ENCODE peak calls at places on chromosomes 3 and 15, in four cellular contexts. One of them, this sample, is unnamed.

GRCh38 chr3:120561251-120562045 is 34.7 kb upstream of the NDUFB4 start:
- DNase-seq in ovary: peak
- DNase-seq in A549: no peak
- DNase-seq in prostate gland: peak
- DNase-seq in this sample: no peak

GRCh38 chr15:40192942-40193341 is 32.1 kb downstream of the BUB1B start:
- DNase-seq in ovary: no peak
- DNase-seq in A549: no peak
- DNase-seq in prostate gland: no peak
- DNase-seq in this sample: no peak

GRCh38 chr3:95971573-95971972 is 842.8 kb upstream of the EPHA6 start:
- DNase-seq in ovary: no peak
- DNase-seq in A549: no peak
- DNase-seq in prostate gland: no peak
- DNase-seq in this sample: no peak

GRCh38 chr15:71125831-71126453 is 10.7 kb downstream of the THSD4 start:
- DNase-seq in ovary: no peak
- DNase-seq in A549: peak
- DNase-seq in prostate gland: no peak
- DNase-seq in this sample: no peak

GRCh38 chr15:53830707-53831386 is 71.4 kb upstream of the WDR72 start:
- DNase-seq in ovary: no peak
- DNase-seq in A549: no peak
- DNase-seq in prostate gland: no peak
- DNase-seq in this sample: no peak

GRCh38 chr3:149954812-149955211 is 15.9 kb downstream of the PFN2 start:
- DNase-seq in ovary: no peak
- DNase-seq in A549: no peak
- DNase-seq in prostate gland: no peak
- DNase-seq in this sample: no peak

GRCh38 chr15:39720721-39721611 is 61.7 kb downstream of the FSIP1 start:
- DNase-seq in ovary: no peak
- DNase-seq in A549: no peak
- DNase-seq in prostate gland: no peak
- DNase-seq in this sample: peak

GRCh38 chr3:46500631-46501377 is 3.0 kb downstream of the RTP3 start:
- DNase-seq in ovary: no peak
- DNase-seq in A549: no peak
- DNase-seq in prostate gland: no peak
- DNase-seq in this sample: no peak

GRCh38 chr3:134864644-134865043 is 69.6 kb downstream of the EPHB1 start:
- DNase-seq in ovary: no peak
- DNase-seq in A549: no peak
- DNase-seq in prostate gland: no peak
- DNase-seq in this sample: no peak

GRCh38 chr3:31081031-31081662 is 186.7 kb upstream of the GADL1 start:
- DNase-seq in ovary: no peak
- DNase-seq in A549: no peak
- DNase-seq in prostate gland: no peak
- DNase-seq in this sample: no peak

GRCh38 chr15:79221696-79222095 is 60.8 kb upstream of the ANKRD34C start:
- DNase-seq in ovary: no peak
- DNase-seq in A549: no peak
- DNase-seq in prostate gland: no peak
- DNase-seq in this sample: no peak

GRCh38 chr3:12323237-12323636 is 34.4 kb downstream of the PPARG start:
- DNase-seq in ovary: no peak
- DNase-seq in A549: no peak
- DNase-seq in prostate gland: no peak
- DNase-seq in this sample: no peak

GRCh38 chr3:135865554-135865953 is 100.0 kb upstream of the PPP2R3A start:
- DNase-seq in ovary: no peak
- DNase-seq in A549: no peak
- DNase-seq in prostate gland: no peak
- DNase-seq in this sample: no peak

GRCh38 chr3:193974147-193974546 is 161.8 kb upstream of the HES1 start:
- DNase-seq in ovary: no peak
- DNase-seq in A549: no peak
- DNase-seq in prostate gland: no peak
- DNase-seq in this sample: no peak

GRCh38 chr15:99546436-99547100 is 19.2 kb upstream of the MEF2A start:
- DNase-seq in ovary: no peak
- DNase-seq in A549: no peak
- DNase-seq in prostate gland: no peak
- DNase-seq in this sample: no peak

GRCh38 chr15:48966595-48967301 is 3.0 kb upstream of the SHC4 start:
- DNase-seq in ovary: no peak
- DNase-seq in A549: no peak
- DNase-seq in prostate gland: no peak
- DNase-seq in this sample: peak

DNA sequence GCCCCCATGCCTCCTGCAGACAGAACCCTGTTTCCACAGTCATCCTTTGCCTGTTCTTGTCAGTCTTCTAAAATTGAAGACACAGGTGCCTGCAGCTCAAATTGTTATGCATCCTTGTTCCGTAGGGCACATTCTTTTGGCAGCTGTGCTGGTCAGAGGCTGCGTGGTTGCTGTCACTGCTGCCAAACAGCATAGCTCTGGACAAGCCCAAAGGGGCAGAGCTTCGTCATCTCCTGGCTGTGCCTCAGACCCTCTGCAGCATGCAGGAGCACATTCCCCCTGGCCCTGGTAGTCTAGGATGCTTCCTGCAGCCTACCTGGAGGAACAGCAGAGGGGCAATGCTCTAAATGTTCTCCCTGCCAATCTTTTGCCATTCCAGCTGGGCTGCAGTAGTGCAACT is 2.1 kb upstream of the FBXL22 start:
- DNase-seq in ovary: no peak
- DNase-seq in A549: no peak
- DNase-seq in prostate gland: no peak
- DNase-seq in this sample: no peak
- TF ChIP-seq POLR2A in ovary: no peak
- TF ChIP-seq POLR2A in A549: no peak
- TF ChIP-seq POLR2A in prostate gland: no peak
- TF ChIP-seq POLR2A in this sample: no peak

GRCh38 chr3:16508591-16508995 is 4.9 kb downstream of the RFTN1 start:
- DNase-seq in ovary: no peak
- DNase-seq in A549: no peak
- DNase-seq in prostate gland: no peak
- DNase-seq in this sample: no peak

GRCh38 chr3:16512435-16513140 is 911 bp downstream of the RFTN1 start:
- DNase-seq in ovary: peak
- DNase-seq in A549: no peak
- DNase-seq in prostate gland: no peak
- DNase-seq in this sample: peak

GRCh38 chr3:16511561-16512434 is 1.7 kb downstream of the RFTN1 start:
- DNase-seq in ovary: peak
- DNase-seq in A549: no peak
- DNase-seq in prostate gland: no peak
- DNase-seq in this sample: peak

GRCh38 chr3:16509721-16510619 is 3.5 kb downstream of the RFTN1 start:
- DNase-seq in ovary: no peak
- DNase-seq in A549: no peak
- DNase-seq in prostate gland: no peak
- DNase-seq in this sample: no peak

DNA sequence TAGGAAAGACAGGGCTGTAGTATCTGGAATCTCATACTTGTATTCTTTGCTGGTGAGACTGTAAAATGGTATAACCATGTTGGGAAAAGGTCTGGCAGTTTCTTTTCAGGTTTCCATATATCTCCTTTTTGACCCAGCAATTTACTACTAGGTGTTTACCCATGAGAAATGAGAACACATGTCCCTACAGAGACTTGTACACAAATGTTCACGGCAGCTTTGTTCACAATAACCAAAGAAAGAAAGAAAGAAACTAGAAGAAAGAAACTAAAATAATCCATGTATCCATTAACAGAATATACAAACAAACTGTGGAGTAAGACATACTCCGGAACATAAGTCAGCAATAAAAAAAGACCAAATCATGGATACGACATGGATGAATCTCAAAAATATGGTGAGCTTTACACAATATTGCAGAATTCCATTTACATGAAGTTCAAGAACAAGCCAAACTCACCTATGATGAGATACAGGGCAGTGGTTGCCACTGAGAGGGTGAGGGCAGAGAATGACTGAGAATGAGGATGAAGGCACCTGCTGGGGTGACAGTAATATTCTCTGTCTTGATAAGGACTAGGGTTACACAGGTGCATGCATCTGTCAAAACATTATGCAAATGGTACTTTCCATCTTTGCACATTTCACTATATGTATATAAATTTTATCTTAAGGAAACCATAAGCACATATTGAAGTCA is 2.7 kb downstream of the RFTN1 start:
- DNase-seq in ovary: no peak
- DNase-seq in A549: no peak
- DNase-seq in prostate gland: no peak
- DNase-seq in this sample: no peak
- TF ChIP-seq POLR2A in ovary: no peak
- TF ChIP-seq POLR2A in A549: no peak
- TF ChIP-seq POLR2A in prostate gland: no peak
- TF ChIP-seq POLR2A in this sample: no peak

DNA sequence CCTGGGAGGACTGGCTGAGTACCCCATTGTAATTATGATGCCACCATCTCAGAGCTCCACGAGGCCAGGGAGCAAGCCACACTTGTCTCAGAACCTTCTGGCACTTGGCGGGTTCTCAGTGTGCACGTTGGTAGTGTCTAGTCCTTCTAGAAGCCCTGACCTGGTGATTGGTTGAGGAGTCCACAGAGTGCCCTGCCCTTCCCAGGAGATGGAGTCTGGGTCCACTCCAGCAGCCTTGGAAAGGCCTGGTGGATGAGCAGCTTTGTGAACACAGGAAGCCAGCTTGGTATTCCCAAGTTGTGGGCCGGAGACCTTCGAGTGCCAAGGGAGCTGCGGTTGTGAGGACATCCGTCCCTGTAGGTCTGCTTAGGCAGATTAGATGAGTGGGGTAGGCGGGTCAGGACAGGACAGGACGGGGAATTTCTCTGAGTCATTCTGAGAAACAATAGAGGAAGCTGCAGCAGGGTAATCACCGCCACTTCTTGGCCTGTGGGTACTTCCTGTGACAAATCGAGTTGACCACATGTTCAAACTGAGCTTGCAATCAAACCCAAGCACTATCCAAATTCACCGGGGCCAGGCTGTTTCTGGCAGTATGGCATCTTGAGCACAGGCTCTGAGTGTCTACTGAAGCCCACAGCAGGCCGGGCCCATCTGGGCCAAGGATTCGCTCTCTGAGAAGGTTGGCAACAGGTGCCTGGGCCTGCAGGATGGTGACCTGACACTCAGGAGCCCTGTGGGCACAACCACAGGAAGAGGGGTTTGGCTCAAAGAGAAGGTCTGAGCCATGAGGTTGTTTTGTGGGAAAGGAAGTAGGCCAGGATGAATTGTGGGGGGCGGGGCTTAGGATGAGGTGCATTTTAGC is 71.5 kb upstream of the PLXNA1 start:
- DNase-seq in ovary: no peak
- DNase-seq in A549: peak
- DNase-seq in prostate gland: peak
- DNase-seq in this sample: peak
- TF ChIP-seq POLR2A in ovary: no peak
- TF ChIP-seq POLR2A in A549: no peak
- TF ChIP-seq POLR2A in prostate gland: no peak
- TF ChIP-seq POLR2A in this sample: no peak

DNA sequence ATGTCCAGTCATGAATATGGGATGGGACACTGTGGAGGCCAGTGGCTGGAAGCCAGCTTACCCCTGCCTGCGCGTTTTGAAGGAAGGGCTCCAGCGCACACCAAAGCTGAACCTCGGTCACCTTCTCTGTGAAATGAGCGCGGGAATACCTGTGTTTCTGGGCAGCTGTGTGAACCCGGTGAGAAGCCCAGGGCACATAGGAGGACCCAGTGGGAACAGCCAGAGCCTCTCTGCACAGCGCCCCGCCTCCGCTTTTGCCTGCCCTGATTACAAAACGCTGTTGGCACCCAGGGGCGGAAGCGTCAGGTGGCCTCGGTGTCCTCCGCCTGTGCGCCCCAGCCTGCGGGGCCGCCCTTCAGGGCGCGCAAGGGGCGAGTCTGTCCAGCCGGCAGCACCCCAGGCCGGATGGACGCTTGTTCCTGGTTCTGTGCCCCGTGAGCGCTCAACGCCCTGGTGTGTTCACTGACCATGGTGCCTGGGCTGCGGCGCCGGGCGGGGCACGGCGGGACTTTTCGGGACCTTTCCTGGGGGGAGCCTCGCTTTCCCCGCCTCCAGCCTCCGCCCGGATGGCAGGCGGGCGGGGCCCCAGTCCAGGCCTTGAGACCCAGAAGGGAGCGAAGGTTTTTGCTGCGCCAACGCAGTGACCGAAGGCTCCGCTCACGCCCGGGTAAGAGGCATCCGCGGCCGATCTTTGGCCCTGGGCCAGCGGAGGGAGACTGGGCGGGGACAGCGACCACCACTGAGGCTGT is at the start of gene SQOR:
- DNase-seq in ovary: peak
- DNase-seq in A549: peak
- DNase-seq in prostate gland: peak
- DNase-seq in this sample: peak
- TF ChIP-seq POLR2A in ovary: no peak
- TF ChIP-seq POLR2A in A549: peak
- TF ChIP-seq POLR2A in prostate gland: peak
- TF ChIP-seq POLR2A in this sample: peak

GRCh38 chr3:195003006-195003892 is 267.7 kb downstream of the XXYLT1 start:
- DNase-seq in ovary: no peak
- DNase-seq in A549: no peak
- DNase-seq in prostate gland: peak
- DNase-seq in this sample: no peak
- TF ChIP-seq POLR2A in ovary: no peak
- TF ChIP-seq POLR2A in A549: no peak
- TF ChIP-seq POLR2A in prostate gland: no peak
- TF ChIP-seq POLR2A in this sample: no peak